ENCODE peak calls at places on chromosomes 2 and 18, in six cellular contexts. X is uterus, N is Kasumi-1, R is DMS 273 treated with DMSO at 0.1 percent for 48 hours, C is RPMI7951, E is GM20000. V is an unnamed sample.

GRCh38 chr2:147760984-147761383 is 83.8 kb upstream of the ACVR2A start:
- DNase-seq in N (no peak), E (no peak), R (no peak), X (no peak), C (no peak), V (no peak)

GRCh38 chr2:12119841-12120240 is 373.4 kb downstream of the LPIN1 start:
- DNase-seq in R (no peak), C (peak), X (no peak), N (no peak), E (no peak), V (no peak)

GRCh38 chr2:54706622-54707021 is 16.8 kb upstream of the EML6 start:
- DNase-seq in E (no peak), X (no peak), N (no peak), R (no peak), C (no peak), V (no peak)

GRCh38 chr18:36708366-36708765 is 120.4 kb downstream of the TPGS2 start:
- DNase-seq in C (no peak), E (no peak), R (no peak), X (no peak), N (no peak), V (no peak)

GRCh38 chr2:47564129-47564528 is 161.2 kb downstream of the MSH2 start:
- DNase-seq in N (no peak), E (no peak), C (no peak), R (no peak), X (no peak), V (no peak)

GRCh38 chr2:225290723-225291400 is 108.6 kb upstream of the NYAP2 start:
- DNase-seq in C (no peak), E (no peak), N (no peak), R (no peak), X (no peak), V (no peak)

GRCh38 chr2:134216152-134216829 is 37.6 kb upstream of the MGAT5 start:
- DNase-seq in E (no peak), N (no peak), X (no peak), R (no peak), C (no peak), V (peak)

GRCh38 chr2:230790981-230791380 is 73.8 kb upstream of the ITM2C start:
- DNase-seq in C (no peak), X (no peak), E (no peak), R (no peak), N (no peak), V (no peak)

GRCh38 chr2:235734700-235735205 is 240.9 kb downstream of the AGAP1 start:
- DNase-seq in X (no peak), C (no peak), N (no peak), R (no peak), E (no peak), V (no peak)

GRCh38 chr2:37671013-37671815 is at the start of gene CDC42EP3:
- DNase-seq in N (peak), X (peak), R (peak), E (peak), C (peak), V (peak)

GRCh38 chr2:168530980-168531379 is 74.9 kb downstream of the CERS6 start:
- DNase-seq in X (no peak), N (peak), E (no peak), C (no peak), R (no peak), V (no peak)

GRCh38 chr18:55421612-55422381 is 166.2 kb downstream of the TCF4 start:
- DNase-seq in X (peak), R (peak), E (no peak), C (peak), N (no peak), V (no peak)

GRCh38 chr2:193847140-193847539 is 1652.4 kb upstream of the TMEFF2 start:
- DNase-seq in R (no peak), N (no peak), E (no peak), C (peak), X (no peak), V (no peak)

GRCh38 chr2:74374509-74375205 is 5.5 kb downstream of the DCTN1 start:
- DNase-seq in N (no peak), C (no peak), R (peak), E (no peak), X (peak), V (no peak)

GRCh38 chr2:53268626-53269025 is 499.0 kb upstream of the CHAC2 start:
- DNase-seq in X (no peak), E (no peak), N (no peak), C (no peak), R (no peak), V (no peak)

GRCh38 chr2:26631401-26631800 is 9.8 kb downstream of the CIB4 start:
- DNase-seq in R (no peak), X (no peak), C (no peak), N (no peak), E (no peak), V (no peak)

GRCh38 chr2:181780159-181781081 is 100.1 kb upstream of the NEUROD1 start:
- DNase-seq in N (no peak), C (peak), R (no peak), E (no peak), X (no peak), V (no peak)

GRCh38 chr2:47309952-47310800 is 92.8 kb upstream of the MSH2 start:
- DNase-seq in N (peak), E (peak), X (no peak), R (no peak), C (no peak), V (no peak)

GRCh38 chr18:48667276-48668254 is 128.7 kb downstream of the CTIF start:
- DNase-seq in C (peak), E (no peak), R (no peak), X (no peak), N (no peak), V (no peak)

GRCh38 chr2:180790891-180791290 is 189.5 kb upstream of the UBE2E3 start:
- DNase-seq in X (no peak), E (no peak), R (no peak), N (no peak), C (no peak), V (no peak)

GRCh38 chr2:57720728-57721627 is 325.6 kb upstream of the VRK2 start:
- DNase-seq in C (peak), R (no peak), N (peak), X (no peak), E (peak), V (peak)

GRCh38 chr2:190318931-190319556 is 582 bp downstream of the HIBCH start:
- DNase-seq in C (peak), N (peak), R (no peak), E (peak), X (no peak), V (no peak)

GRCh38 chr2:196063773-196064172 is 4.9 kb downstream of the DNAH7 start:
- DNase-seq in C (no peak), R (no peak), X (no peak), N (no peak), E (no peak), V (no peak)

GRCh38 chr2:50514881-50515280 is 517.1 kb downstream of the NRXN1 start:
- DNase-seq in R (peak), X (no peak), N (no peak), E (no peak), C (no peak), V (no peak)

GRCh38 chr2:179805001-179805400 is 56.4 kb downstream of the ZNF385B start:
- DNase-seq in C (no peak), X (no peak), N (no peak), R (peak), E (no peak), V (no peak)

GRCh38 chr2:224111576-224111975 is 72.5 kb upstream of the SERPINE2 start:
- DNase-seq in N (no peak), R (no peak), E (no peak), C (peak), X (no peak), V (no peak)

GRCh38 chr2:98585386-98585785 is 22.9 kb downstream of the COA5 start:
- DNase-seq in C (no peak), R (no peak), E (no peak), X (no peak), N (no peak), V (no peak)

GRCh38 chr2:144479138-144479537 is 40.8 kb downstream of the ZEB2 start:
- DNase-seq in N (no peak), X (no peak), C (peak), R (no peak), E (no peak), V (no peak)

GRCh38 chr18:64618390-64618789 is 469.5 kb upstream of the LINC00305 start:
- DNase-seq in E (no peak), R (peak), X (no peak), C (no peak), N (no peak), V (no peak)

GRCh38 chr2:217743980-217744761 is 258.6 kb downstream of the TNS1 start:
- DNase-seq in R (peak), X (no peak), E (no peak), N (no peak), C (no peak), V (no peak)

GRCh38 chr2:220191031-220191430 is 563.6 kb downstream of the SLC4A3 start:
- DNase-seq in X (no peak), R (no peak), C (peak), N (no peak), E (no peak), V (no peak)

GRCh38 chr18:79487198-79488165 is 91.8 kb downstream of the NFATC1 start:
- DNase-seq in R (no peak), N (no peak), E (no peak), C (no peak), X (no peak), V (no peak)

GRCh38 chr2:105771841-105772240 is 27.1 kb downstream of the NCK2 start:
- DNase-seq in E (no peak), C (no peak), X (no peak), R (no peak), N (no peak), V (no peak)

GRCh38 chr2:100731535-100731981 is 88.4 kb upstream of the NPAS2 start:
- DNase-seq in C (peak), N (no peak), X (no peak), E (no peak), R (no peak), V (no peak)

GRCh38 chr2:78907089-78907488 is 118.4 kb upstream of the REG3G start:
- DNase-seq in R (no peak), X (no peak), E (no peak), N (no peak), C (no peak), V (no peak)

GRCh38 chr2:182228073-182228473 is 198.8 kb downstream of the PDE1A start:
- DNase-seq in N (no peak), E (no peak), X (no peak), C (no peak), R (no peak), V (no peak)

GRCh38 chr2:150487537-150488429 is at the start of gene RND3:
- DNase-seq in E (peak), C (peak), R (peak), X (peak), N (peak), V (no peak)

GRCh38 chr2:3377279-3377611 is 373 bp downstream of the EIPR1 start:
- DNase-seq in E (peak), C (peak), X (no peak), R (no peak), N (peak), V (no peak)

GRCh38 chr2:121974919-121975654 is 219.6 kb downstream of the TSN start:
- DNase-seq in N (peak), C (peak), X (peak), R (no peak), E (peak), V (no peak)

V was measured in activated T-cell treated with anti-CD3 and anti-CD28 coated beads, Interleukin-2, amount 50 U/mL, for 4 hours.